ENCODE peak calls at places on chromosome 6, in five cellular contexts. C is GM23248, G is cardiac muscle cell, W is head of caudate nucleus, B is germinal center. T is an unnamed sample.

GRCh38 chr6:14747881-14748520 is 497.9 kb upstream of the JARID2 start:
- DNase-seq in C (peak), G (peak), W (no peak), B (no peak), T (no peak)

GRCh38 chr6:116530436-116530835 is 15.0 kb downstream of the TRAPPC3L start:
- DNase-seq in C (no peak), G (no peak), W (no peak), B (no peak), T (peak)

GRCh38 chr6:53605543-53606235 is 59.9 kb downstream of the KLHL31 start:
- DNase-seq in C (no peak), G (no peak), W (no peak), B (no peak), T (no peak)

GRCh38 chr6:125597411-125598253 is 151.8 kb upstream of the HEY2 start:
- DNase-seq in C (peak), G (no peak), W (no peak), B (peak), T (peak)

GRCh38 chr6:118283759-118284158 is 264.3 kb upstream of the PLN start:
- DNase-seq in C (peak), G (peak), W (peak), B (peak), T (peak)

GRCh38 chr6:72363844-72364740 is 257.8 kb upstream of the KCNQ5 start:
- DNase-seq in C (peak), G (peak), W (peak), B (no peak), T (peak)

GRCh38 chr6:52909531-52909930 is at the start of gene GSTA3:
- DNase-seq in C (peak), G (no peak), W (no peak), B (no peak), T (no peak)

GRCh38 chr6:133671376-133671775 is 217.5 kb upstream of the TCF21 start:
- DNase-seq in C (peak), G (no peak), W (no peak), B (no peak), T (no peak)

GRCh38 chr6:298233-299049 is 6.2 kb downstream of the DUSP22 start:
- DNase-seq in C (no peak), G (no peak), W (peak), B (no peak), T (no peak)

GRCh38 chr6:147621280-147621679 is 112.8 kb downstream of the SAMD5 start:
- DNase-seq in C (no peak), G (peak), W (no peak), B (no peak), T (peak)

GRCh38 chr6:499617-500016 is 108.1 kb downstream of the IRF4 start:
- DNase-seq in C (no peak), G (no peak), W (no peak), B (peak), T (no peak)

GRCh38 chr6:168104636-168105035 is 25.6 kb upstream of the FRMD1 start:
- DNase-seq in C (no peak), G (no peak), W (no peak), B (no peak), T (no peak)

GRCh38 chr6:52233975-52234823 is 10.1 kb downstream of the IL17F start:
- DNase-seq in C (peak), G (peak), W (no peak), B (no peak), T (peak)

GRCh38 chr6:109096198-109096597 is 891 bp downstream of the CEP57L1 start:
- DNase-seq in C (peak), G (no peak), W (no peak), B (no peak), T (no peak)

GRCh38 chr6:36662380-36662779 is 16.1 kb upstream of the CDKN1A start:
- DNase-seq in C (no peak), G (no peak), W (no peak), B (no peak), T (no peak)

GRCh38 chr6:34359438-34360158 is 32.9 kb downstream of the NUDT3 start:
- DNase-seq in C (peak), G (no peak), W (no peak), B (no peak), T (peak)

GRCh38 chr6:111354751-111355150 is 128.3 kb downstream of the REV3L start:
- DNase-seq in C (no peak), G (no peak), W (no peak), B (no peak), T (no peak)

GRCh38 chr6:87444362-87444761 is 28.4 kb upstream of the SLC35A1 start:
- DNase-seq in C (no peak), G (no peak), W (no peak), B (no peak), T (no peak)

GRCh38 chr6:72760130-72760793 is 138.4 kb downstream of the KCNQ5 start:
- DNase-seq in C (peak), G (peak), W (no peak), B (no peak), T (peak)

GRCh38 chr6:82072771-82073170 is 174.8 kb downstream of the IBTK start:
- DNase-seq in C (peak), G (no peak), W (no peak), B (no peak), T (peak)

GRCh38 chr6:138109042-138109997 is 2.1 kb upstream of the PERP start:
- DNase-seq in C (peak), G (peak), W (peak), B (peak), T (peak)

GRCh38 chr6:117483645-117484016 is 1.2 kb downstream of the DCBLD1 start:
- DNase-seq in C (peak), G (peak), W (no peak), B (no peak), T (peak)

GRCh38 chr6:1464796-1465348 is 75.5 kb downstream of the FOXF2 start:
- DNase-seq in C (no peak), G (no peak), W (no peak), B (no peak), T (no peak)

T was measured in adipocyte.